ENCODE peak calls at places on chromosome 20, in six cellular contexts. H is left cardiac atrium, Y is Calu3, R is GM12878, Z is hippocampal formation, C is kidney. T is an unnamed sample.

GRCh38 chr20:57315964-57316480 is 13.6 kb upstream of the SPO11 start:
- DNase-seq in H (no peak), Y (no peak), R (no peak), Z (no peak), C (no peak), T (no peak)

GRCh38 chr20:11352041-11352440 is 565.7 kb upstream of the BTBD3 start:
- DNase-seq in H (no peak), Y (no peak), R (no peak), Z (no peak), C (no peak), T (no peak)

GRCh38 chr20:25865715-25866656 is 169.3 kb upstream of the ZNF337 start:
- DNase-seq in H (peak; percentile 88), Y (peak; percentile 47), R (no peak), Z (peak; percentile 76), C (peak; percentile 93), T (no peak)

GRCh38 chr20:45545754-45546453 is 1.3 kb downstream of the EPPIN start:
- DNase-seq in H (no peak), Y (no peak), R (no peak), Z (peak; percentile 3), C (no peak), T (no peak)

GRCh38 chr20:2693996-2694471 is 1.5 kb downstream of the EBF4 start:
- DNase-seq in H (no peak), Y (no peak), R (no peak), Z (no peak), C (no peak), T (no peak)

GRCh38 chr20:4217349-4217761 is 202.0 kb upstream of the RNF24 start:
- DNase-seq in H (no peak), Y (no peak), R (no peak), Z (no peak), C (no peak), T (no peak)

GRCh38 chr20:48142258-48142657 is 357.0 kb upstream of the SULF2 start:
- DNase-seq in H (no peak), Y (no peak), R (no peak), Z (no peak), C (no peak), T (no peak)

GRCh38 chr20:1280421-1281102 is 14.5 kb downstream of the SNPH start:
- DNase-seq in H (no peak), Y (no peak), R (no peak), Z (no peak), C (no peak), T (no peak)

GRCh38 chr20:37725165-37725564 is 31.3 kb downstream of the CTNNBL1 start:
- DNase-seq in H (no peak), Y (no peak), R (no peak), Z (no peak), C (no peak), T (no peak)

GRCh38 chr20:40464731-40465208 is 224.3 kb downstream of the MAFB start:
- DNase-seq in H (no peak), Y (no peak), R (no peak), Z (no peak), C (no peak), T (no peak)